ENCODE peak calls at places on chromosome 3, in nine cellular contexts. L, E, H, D, K, M, G, T and I are unnamed samples.

GRCh38 chr3:19171794-19172193 is 23.5 kb downstream of the KCNH8 start:
- DNase-seq in D (no peak), E (no peak), G (no peak), H (no peak), L (no peak), K (no peak), T (no peak), M (no peak), I (no peak)

GRCh38 chr3:172517859-172518466 is 5.3 kb downstream of the TNFSF10 start:
- DNase-seq in L (peak; percentile 93), D (no peak), T (no peak), M (peak; percentile 23), K (no peak), H (no peak), G (no peak), E (no peak), I (peak; percentile 22)

GRCh38 chr3:149618151-149619123 is 39.4 kb downstream of the WWTR1 start:
- DNase-seq in G (no peak), L (no peak), T (peak; percentile 42), H (peak; percentile 42), D (no peak), K (no peak), E (no peak), M (no peak), I (no peak)

GRCh38 chr3:67616046-67616445 is 38.4 kb downstream of the SUCLG2 start:
- DNase-seq in H (no peak), T (no peak), G (no peak), D (no peak), K (no peak), M (no peak), E (no peak), L (no peak), I (no peak)

GRCh38 chr3:32934150-32934742 is 17.2 kb upstream of the CCR4 start:
- DNase-seq in G (no peak), H (no peak), E (no peak), M (peak; percentile 47), D (no peak), T (no peak), L (peak; percentile 58), K (no peak), I (peak; percentile 37)

GRCh38 chr3:186281172-186281571 is 80.9 kb downstream of the DGKG start:
- DNase-seq in T (no peak), K (no peak), H (no peak), D (peak; percentile 68), M (peak; percentile 91), G (no peak), E (no peak), L (no peak), I (peak; percentile 89)

GRCh38 chr3:57637391-57637790 is 40.2 kb upstream of the ARF4 start:
- DNase-seq in T (no peak), M (no peak), H (no peak), K (no peak), L (no peak), G (no peak), D (no peak), E (no peak), I (peak; percentile 28)

GRCh38 chr3:141797167-141797773 is 34.1 kb downstream of the GRK7 start:
- DNase-seq in K (peak; percentile 76), L (no peak), M (peak; percentile 66), H (peak; percentile 17), T (peak; percentile 80), D (no peak), E (peak; percentile 80), G (no peak), I (peak; percentile 41)